ENCODE peak calls at places on chromosomes 3 and 15, in ten cellular contexts. M is pancreas, P is breast epithelium, B is fibroblast of lung, O is mesothelial cell of epicardium, Q is Peyer's patch, K is fibroblast of pulmonary artery, N is adrenal gland, T is GM10248, S is RWPE1. X is an unnamed sample.

GRCh38 chr15:90232196-90232595 is 1.5 kb downstream of the CIB1 start:
- DNase-seq in M (peak; percentile 35), O (no peak), Q (no peak), K (no peak), P (no peak), B (no peak), N (no peak), S (no peak), T (no peak), X (no peak)

GRCh38 chr3:159586587-159587202 is 401.9 kb upstream of the IL12A start:
- DNase-seq in S (peak; percentile 30), T (no peak), K (peak; percentile 69), N (peak; percentile 7), B (peak; percentile 59), Q (no peak), M (no peak), P (no peak), O (no peak), X (no peak)

GRCh38 chr3:65666426-65667091 is 372.2 kb downstream of the MAGI1 start:
- DNase-seq in N (no peak), P (no peak), O (no peak), K (peak; percentile 21), M (no peak), T (no peak), B (peak; percentile 44), S (no peak), Q (no peak), X (no peak)

GRCh38 chr15:73732911-73733310 is 20.2 kb downstream of the INSYN1 start:
- DNase-seq in S (no peak), B (no peak), T (no peak), M (no peak), P (no peak), K (no peak), O (no peak), Q (no peak), N (no peak), X (no peak)

GRCh38 chr15:87608238-87609028 is 648.1 kb downstream of the NTRK3 start:
- DNase-seq in N (no peak), T (no peak), B (no peak), O (no peak), Q (no peak), S (no peak), P (no peak), K (no peak), M (no peak), X (no peak)

GRCh38 chr15:79872358-79873017 is 24.3 kb downstream of the MTHFS start:
- DNase-seq in M (no peak), P (no peak), Q (no peak), N (no peak), O (no peak), B (peak; percentile 85), K (peak; percentile 62), T (no peak), S (no peak), X (peak; percentile 84)

GRCh38 chr3:135017494-135017893 is 222.4 kb downstream of the EPHB1 start:
- DNase-seq in T (no peak), S (no peak), Q (no peak), N (no peak), B (no peak), M (no peak), O (no peak), K (no peak), P (no peak), X (no peak)

GRCh38 chr3:71254251-71254650 is 329.3 kb downstream of the FOXP1 start:
- DNase-seq in T (no peak), K (peak; percentile 40), M (peak; percentile 55), N (no peak), S (no peak), O (no peak), P (no peak), B (no peak), Q (no peak), X (no peak)

GRCh38 chr3:31106204-31106603 is 211.7 kb upstream of the GADL1 start:
- DNase-seq in Q (no peak), T (no peak), S (peak; percentile 70), K (peak; percentile 73), N (no peak), M (no peak), O (no peak), P (peak; percentile 42), B (peak; percentile 90), X (no peak)

GRCh38 chr3:31103623-31104180 is 209.2 kb upstream of the GADL1 start:
- DNase-seq in Q (no peak), O (no peak), N (no peak), K (no peak), M (no peak), S (no peak), P (no peak), B (peak; percentile 44), T (no peak), X (no peak)

GRCh38 chr3:31103181-31103580 is 208.7 kb upstream of the GADL1 start:
- DNase-seq in Q (no peak), B (no peak), N (no peak), P (no peak), T (no peak), O (no peak), S (no peak), K (no peak), M (no peak), X (no peak)

GRCh38 chr3:31105438-31106077 is 211.1 kb upstream of the GADL1 start:
- DNase-seq in B (peak; percentile 99), M (no peak), Q (no peak), O (no peak), K (peak; percentile 88), N (no peak), P (no peak), T (no peak), S (peak; percentile 73), X (no peak)

DNA sequence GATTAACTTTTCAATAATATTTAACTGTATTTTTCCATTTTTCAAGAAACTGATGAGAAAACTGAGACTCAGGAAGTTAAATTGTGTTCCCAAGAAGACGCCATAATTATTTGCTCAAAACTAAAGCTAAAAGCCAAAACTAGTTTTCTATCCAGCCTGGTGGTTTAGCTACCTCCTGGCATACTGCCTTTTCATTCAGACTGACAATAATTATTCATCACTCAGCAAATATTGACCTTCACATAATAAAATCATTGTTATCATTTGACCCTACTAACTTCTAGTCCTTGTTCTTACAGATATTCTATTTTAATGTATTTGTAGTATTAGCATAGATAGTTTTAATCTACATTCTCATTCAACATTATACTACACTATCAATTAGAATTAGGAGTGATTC is 210.6 kb upstream of the GADL1 start:
- DNase-seq in P (no peak), M (no peak), Q (no peak), K (no peak), N (no peak), B (no peak), S (no peak), T (no peak), O (no peak), X (no peak)
- TF ChIP-seq CTCF in P (no peak), M (no peak), Q (no peak), K (no peak), N (no peak), B (no peak), S (no peak), T (no peak), O (no peak), X (no peak)

GRCh38 chr3:192434186-192434585 is 293.2 kb downstream of the FGF12 start:
- DNase-seq in M (no peak), Q (no peak), T (no peak), S (no peak), P (no peak), N (no peak), K (no peak), B (no peak), O (no peak), X (no peak)

GRCh38 chr3:192435241-192435640 is 292.1 kb downstream of the FGF12 start:
- DNase-seq in N (no peak), Q (no peak), S (no peak), T (no peak), K (no peak), M (no peak), B (no peak), P (no peak), O (no peak), X (no peak)

GRCh38 chr3:192433704-192434103 is 293.6 kb downstream of the FGF12 start:
- DNase-seq in P (no peak), T (no peak), S (no peak), B (no peak), Q (no peak), N (peak; percentile 24), O (no peak), K (no peak), M (peak; percentile 48), X (no peak)
- TF ChIP-seq CTCF in P (no peak), T (no peak), S (no peak), B (no peak), Q (no peak), N (no peak), O (no peak), K (no peak), M (no peak), X (no peak)

GRCh38 chr15:41503669-41504010 is 10.0 kb downstream of the ITPKA start:
- DNase-seq in M (no peak), K (no peak), T (no peak), B (no peak), P (no peak), O (no peak), S (peak; percentile 26), N (no peak), Q (no peak), X (no peak)

GRCh38 chr15:41504751-41505492 is 8.7 kb downstream of the LTK start:
- DNase-seq in K (no peak), T (no peak), O (no peak), B (no peak), P (no peak), M (no peak), S (no peak), Q (no peak), N (no peak), X (no peak)

GRCh38 chr15:41507820-41508290 is 5.8 kb downstream of the LTK start:
- DNase-seq in T (no peak), Q (peak; percentile 89), S (peak; percentile 54), M (peak; percentile 92), O (no peak), P (peak; percentile 78), N (peak; percentile 60), B (no peak), K (no peak), X (no peak)

GRCh38 chr15:41505776-41506175 is 7.9 kb downstream of the LTK start:
- DNase-seq in P (no peak), K (no peak), Q (no peak), N (no peak), T (no peak), M (no peak), O (no peak), S (no peak), B (no peak), X (no peak)

DNA sequence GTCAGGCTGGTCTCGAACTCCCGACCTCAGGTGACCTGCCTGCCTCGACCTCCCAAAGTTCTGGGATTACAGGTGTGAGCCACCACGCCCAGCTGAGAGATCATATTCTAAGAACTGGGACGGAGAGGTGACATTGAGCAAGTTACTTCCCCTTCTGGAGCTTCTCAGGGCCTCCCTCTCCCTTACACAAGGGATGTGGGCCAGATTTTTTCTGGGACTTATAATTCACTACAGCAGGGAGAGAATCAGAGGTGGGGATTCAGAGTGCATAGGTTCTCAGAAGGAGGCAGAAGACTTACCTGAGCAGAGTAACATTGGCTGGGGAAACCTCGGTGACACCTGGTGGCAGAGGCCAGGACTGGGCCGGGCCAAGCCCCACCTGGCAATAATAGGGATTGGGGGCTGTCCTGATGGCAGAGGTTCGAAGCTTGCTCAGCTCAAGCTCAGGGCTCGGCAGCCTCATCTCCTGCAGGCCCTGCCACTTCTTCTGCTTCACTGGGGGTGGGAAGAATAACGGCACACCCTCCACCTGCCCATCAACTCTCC is 6.8 kb downstream of the LTK start:
- DNase-seq in N (no peak), K (no peak), S (no peak), T (no peak), B (no peak), O (no peak), Q (no peak), M (no peak), P (no peak), X (no peak)
- TF ChIP-seq CTCF in N (no peak), K (no peak), S (no peak), T (no peak), B (no peak), O (no peak), Q (peak; percentile 5), M (no peak), P (no peak), X (no peak)

GRCh38 chr3:120182613-120183524 is 88.6 kb upstream of the GSK3B start:
- DNase-seq in B (no peak), S (peak; percentile 59), Q (no peak), M (no peak), N (no peak), O (no peak), K (peak; percentile 78), T (peak; percentile 29), P (no peak), X (no peak)
- TF ChIP-seq CTCF in B (peak; percentile 45), S (no peak), Q (peak; percentile 16), M (no peak), N (peak; percentile 41), O (no peak), K (peak; percentile 47), T (peak; percentile 40), P (peak; percentile 24), X (peak; percentile 16)

X was measured in CD14-positive monocyte.